ENCODE peak calls at places on chromosomes 12 and 14, in five cellular contexts. X is choroid plexus epithelial cell, I is tibial artery, K is WTC11, G is GM10248. A is an unnamed sample.

GRCh38 chr14:53956427-53957201 is at the start of gene BMP4:
- DNase-seq in I (peak; percentile 88), G (peak; percentile 47), K (peak; percentile 95), X (no peak), A (no peak)

GRCh38 chr12:127548123-127548553 is 718.8 kb upstream of the TMEM132C start:
- DNase-seq in K (no peak), G (no peak), I (no peak), X (peak; percentile 19), A (no peak)

GRCh38 chr12:40691913-40692616 is at the start of gene CNTN1:
- DNase-seq in G (peak; percentile 59), X (peak; percentile 30), K (peak; percentile 92), I (peak; percentile 28), A (no peak)

GRCh38 chr14:99612065-99612736 is 8.2 kb upstream of the CCDC85C start:
- DNase-seq in G (no peak), K (no peak), X (no peak), I (no peak), A (no peak)

GRCh38 chr14:96058606-96059200 is 19.5 kb downstream of the C14orf132 start:
- DNase-seq in X (no peak), K (no peak), I (peak; percentile 2), G (no peak), A (no peak)

GRCh38 chr12:103928736-103929050 is 1.5 kb upstream of the HSP90B1 start:
- DNase-seq in I (peak; percentile 47), K (no peak), G (peak; percentile 27), X (no peak), A (no peak)

GRCh38 chr12:23504043-23504442 is 445.4 kb downstream of the SOX5 start:
- DNase-seq in K (peak; percentile 20), X (no peak), I (no peak), G (no peak), A (no peak)

GRCh38 chr12:64098709-64099354 is 123.3 kb downstream of the KICS2 start:
- DNase-seq in I (no peak), X (peak; percentile 63), K (no peak), G (no peak), A (no peak)

GRCh38 chr14:23910081-23910875 is 43.3 kb upstream of the DHRS4 start:
- DNase-seq in X (peak; percentile 78), K (peak; percentile 90), G (peak; percentile 50), I (peak; percentile 29), A (no peak)

GRCh38 chr12:122749569-122750332 is 2.9 kb upstream of the DENR start:
- DNase-seq in G (no peak), I (no peak), K (peak; percentile 36), X (no peak), A (no peak)

GRCh38 chr14:88613552-88614010 is 50.7 kb downstream of the ZC3H14 start:
- DNase-seq in X (peak; percentile 50), I (no peak), G (no peak), K (no peak), A (no peak)

GRCh38 chr14:81446279-81447007 is 46.3 kb upstream of the STON2 start:
- DNase-seq in I (no peak), K (no peak), X (no peak), G (no peak), A (no peak)

GRCh38 chr12:34386016-34386415 is 363.7 kb downstream of the ALG10 start:
- DNase-seq in I (no peak), K (no peak), X (no peak), G (no peak), A (no peak)

GRCh38 chr14:62844546-62844945 is 200.7 kb downstream of the KCNH5 start:
- DNase-seq in K (no peak), I (no peak), X (no peak), G (no peak), A (no peak)

GRCh38 chr12:54251667-54252284 is 28.1 kb downstream of the CBX5 start:
- DNase-seq in I (no peak), G (peak; percentile 65), X (peak; percentile 78), K (no peak), A (no peak)

GRCh38 chr14:20934148-20934762 is 21.0 kb upstream of the RNASE2 start:
- DNase-seq in X (peak; percentile 15), G (peak; percentile 34), K (peak; percentile 90), I (no peak), A (no peak)

GRCh38 chr12:45619736-45620135 is 109.8 kb upstream of the ARID2 start:
- DNase-seq in X (no peak), K (no peak), I (no peak), G (no peak), A (no peak)

GRCh38 chr12:117680311-117680710 is 288.5 kb downstream of the KSR2 start:
- DNase-seq in K (no peak), I (no peak), X (peak; percentile 0), G (no peak), A (no peak)

GRCh38 chr14:87483651-87484260 is 509.2 kb downstream of the GALC start:
- DNase-seq in X (peak; percentile 4), K (no peak), G (no peak), I (no peak), A (no peak)

DNA sequence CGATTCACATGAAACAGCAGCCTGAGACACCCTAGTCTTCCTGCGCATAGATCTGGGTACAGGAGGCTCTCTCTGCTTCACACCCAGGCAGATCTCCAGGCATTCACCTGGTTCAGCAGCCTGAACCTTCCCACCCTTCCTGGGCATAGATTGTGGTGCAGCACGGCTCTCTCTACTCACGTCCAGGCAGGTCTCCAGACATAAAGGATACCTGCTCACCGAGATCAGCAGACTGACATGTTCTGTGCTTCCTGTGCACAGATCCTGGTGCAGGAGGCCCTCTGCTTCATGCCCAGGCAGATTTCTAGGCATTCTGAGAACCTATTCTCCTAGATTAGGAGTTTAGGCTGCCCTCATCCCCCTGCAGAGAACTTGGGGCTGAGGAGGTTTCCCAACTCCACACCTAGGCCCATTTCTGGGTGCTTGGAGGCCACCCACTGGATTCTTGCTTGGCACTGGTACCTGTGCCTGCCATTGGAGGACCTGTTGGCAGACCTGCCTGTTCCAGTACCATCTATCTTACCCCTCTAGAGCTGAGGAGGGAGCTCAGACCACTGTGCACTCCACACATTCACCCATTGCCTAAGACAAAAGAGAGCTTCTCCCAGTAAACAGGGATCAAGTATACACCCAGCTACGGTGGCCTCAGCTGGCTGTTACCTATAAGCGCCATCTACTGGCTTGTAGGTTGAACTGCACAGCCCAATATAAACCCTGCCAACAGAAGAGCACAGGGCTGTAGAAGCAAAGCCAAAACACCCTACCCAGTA is 28.0 kb upstream of the GARIN6 start:
- DNase-seq in K (peak; percentile 49), I (no peak), X (peak; percentile 12), G (peak; percentile 13), A (no peak)
- TF ChIP-seq CTCF in K (peak; percentile 72), I (no peak), X (peak; percentile 50), G (peak; percentile 75), A (peak; percentile 41)

DNA sequence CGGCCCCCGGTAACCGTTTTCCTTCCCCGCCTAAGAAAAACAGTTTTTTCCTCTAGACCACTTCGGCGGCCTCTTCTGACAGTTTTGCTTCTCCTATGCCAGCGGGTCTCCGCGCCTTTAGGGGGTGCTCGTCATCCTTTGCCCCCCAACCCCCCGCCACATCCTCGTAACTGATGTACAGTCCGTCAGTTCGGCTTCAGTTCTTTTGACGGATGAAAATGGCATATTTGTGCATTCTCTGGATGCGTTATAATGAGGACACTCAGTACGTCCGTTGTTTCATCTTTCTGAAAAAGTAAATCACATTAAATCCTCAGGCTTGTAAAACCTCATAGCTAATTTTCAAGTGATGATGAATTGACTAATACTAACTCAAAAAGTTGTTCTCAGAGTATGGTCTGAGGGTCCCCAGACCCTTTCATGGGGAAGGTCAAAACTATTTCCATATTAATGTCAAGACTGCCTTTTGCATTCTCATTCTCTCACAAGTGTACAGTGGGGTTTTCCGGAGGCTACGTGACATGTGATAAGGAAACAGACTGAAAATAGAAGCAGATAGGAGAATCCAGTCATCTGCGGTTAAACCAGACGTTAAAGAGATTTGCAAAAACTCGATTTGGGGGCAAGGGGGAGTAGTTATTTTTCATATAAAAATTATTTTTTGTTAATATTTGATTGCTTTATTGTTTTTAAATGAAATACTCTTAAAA is 829 bp upstream of the NAP1L1 start:
- DNase-seq in G (peak; percentile 10), I (no peak), X (peak; percentile 72), K (no peak), A (no peak)
- TF ChIP-seq CTCF in G (peak; percentile 41), I (no peak), X (peak; percentile 54), K (no peak), A (peak; percentile 50)

DNA sequence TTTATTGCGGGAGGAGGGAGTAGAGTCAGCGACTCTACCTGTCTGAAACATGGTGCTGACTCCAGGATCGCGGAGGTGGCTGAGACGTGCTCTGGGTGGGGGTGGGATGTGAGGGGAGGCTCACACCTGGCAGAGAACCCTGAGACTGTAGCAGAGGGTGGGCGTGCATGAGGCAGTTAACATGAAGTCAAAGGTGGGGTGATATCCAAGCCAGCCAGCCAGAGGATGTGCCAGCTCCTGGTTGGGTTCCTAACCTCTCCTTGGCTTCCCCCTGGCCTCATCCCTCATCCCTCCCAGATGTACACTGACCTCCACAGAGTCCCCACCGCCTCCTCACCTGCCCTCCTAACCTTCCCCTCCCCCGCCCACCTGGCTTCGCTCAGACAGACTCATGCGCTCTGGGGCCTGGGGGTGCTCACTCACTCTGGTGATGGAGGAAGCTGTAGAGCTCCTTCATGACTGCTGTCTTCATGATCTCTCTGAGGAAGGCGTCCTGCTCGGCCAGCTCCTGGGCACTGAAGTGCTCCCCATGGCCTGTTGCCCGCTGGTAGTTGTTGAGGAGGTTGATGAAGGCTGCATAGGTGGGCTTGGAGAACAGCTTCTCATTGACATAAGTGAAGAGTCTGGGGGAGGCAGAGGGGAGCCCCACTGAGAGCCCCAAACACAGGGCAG is 9.3 kb downstream of the ENDOU start:
- DNase-seq in G (no peak), K (no peak), X (no peak), I (no peak), A (peak; percentile 80)
- TF ChIP-seq CTCF in G (no peak), K (no peak), X (no peak), I (no peak), A (no peak)

GRCh38 chr12:102116392-102116791 is 3.5 kb downstream of the NUP37 start:
- DNase-seq in I (no peak), X (no peak), K (no peak), G (no peak), A (no peak)

GRCh38 chr12:102120564-102120873 is 536 bp downstream of the PARPBP start:
- DNase-seq in X (no peak), K (no peak), G (no peak), I (no peak), A (no peak)

GRCh38 chr12:102118874-102119273 is 1.0 kb downstream of the NUP37 start:
- DNase-seq in I (no peak), X (no peak), K (no peak), G (no peak), A (no peak)

GRCh38 chr12:102120886-102121285 is 903 bp downstream of the PARPBP start:
- DNase-seq in I (no peak), K (no peak), G (peak; percentile 16), X (peak; percentile 48), A (no peak)

DNA sequence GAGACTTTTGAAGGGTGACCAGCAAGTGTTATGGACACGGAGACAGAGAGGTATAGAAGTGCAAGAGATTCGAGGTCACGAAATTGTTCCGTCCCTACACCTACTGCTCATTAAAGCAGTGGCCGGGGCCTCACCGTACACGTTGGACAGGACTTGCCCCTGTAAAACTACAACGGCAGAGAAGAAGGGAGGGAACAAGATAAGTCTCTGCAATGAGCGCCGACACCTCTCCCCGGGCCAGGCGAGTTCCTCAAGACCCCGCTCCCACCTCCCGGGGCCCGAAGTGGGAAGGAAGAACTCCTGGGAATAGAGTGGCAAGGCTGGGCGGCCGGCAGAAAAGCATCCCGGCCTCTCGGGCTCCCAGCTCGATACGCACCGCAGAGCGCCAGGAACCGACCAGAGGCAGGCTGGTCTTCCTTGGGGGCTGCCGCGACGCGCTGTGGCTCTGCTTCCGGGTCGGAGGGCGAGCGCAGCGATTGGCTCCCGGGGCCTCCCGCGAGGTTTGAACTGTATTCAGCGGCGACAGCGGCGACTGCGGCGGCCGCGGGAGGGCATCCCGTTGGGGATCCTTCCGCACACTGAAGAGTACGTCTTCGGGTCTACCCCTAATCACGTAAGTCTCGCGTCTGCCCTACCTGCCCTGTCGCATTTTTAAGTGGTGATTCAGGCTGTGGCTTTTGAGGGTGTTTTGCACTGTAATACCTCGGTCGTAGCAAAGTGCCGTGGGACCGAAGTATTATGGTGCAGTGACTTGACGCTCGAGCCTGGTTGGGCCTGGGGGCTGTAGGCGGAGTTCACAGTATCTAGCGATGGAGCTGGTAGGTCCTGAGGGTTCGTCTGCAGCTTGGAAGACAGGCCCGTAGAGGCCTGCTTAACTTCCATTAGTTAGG is at the start of the genes NUP37 and PARPBP:
- DNase-seq in X (peak; percentile 84), I (peak; percentile 85), K (peak; percentile 93), G (peak; percentile 93), A (peak; percentile 96)
- TF ChIP-seq CTCF in X (peak; percentile 20), I (peak; percentile 13), K (no peak), G (peak; percentile 3), A (no peak)